ENCODE peak calls at places on chromosomes 6 and 20, in four cellular contexts. Z is heart right ventricle, B is H7, J is lower lobe of right lung. Q is an unnamed sample.

GRCh38 chr6:138310294-138310693 is 67.4 kb upstream of the SMIM28 start:
- DNase-seq in Z (no peak), B (no peak), J (no peak), Q (no peak)

GRCh38 chr6:116616757-116617093 is 446 bp downstream of the RSPH4A start:
- DNase-seq in Z (peak), B (peak), J (no peak), Q (no peak)

GRCh38 chr6:47647188-47647587 is 51.2 kb upstream of the ADGRF4 start:
- DNase-seq in Z (no peak), B (no peak), J (no peak), Q (no peak)

GRCh38 chr6:2630362-2630761 is 120.4 kb downstream of the MYLK4 start:
- DNase-seq in Z (no peak), B (no peak), J (no peak), Q (no peak)

GRCh38 chr6:137316626-137317025 is 97.4 kb upstream of the IFNGR1 start:
- DNase-seq in Z (no peak), B (no peak), J (no peak), Q (no peak)

GRCh38 chr6:141562181-141562800 is 570.4 kb upstream of the GJE1 start:
- DNase-seq in Z (peak), B (peak), J (peak), Q (peak)

GRCh38 chr6:148548065-148548748 is 198.6 kb upstream of the UST start:
- DNase-seq in Z (peak), B (no peak), J (no peak), Q (no peak)

GRCh38 chr6:117149324-117149723 is 116.0 kb upstream of the VGLL2 start:
- DNase-seq in Z (no peak), B (no peak), J (no peak), Q (no peak)

GRCh38 chr6:79215233-79215824 is 19.2 kb downstream of the HMGN3 start:
- DNase-seq in Z (no peak), B (no peak), J (no peak), Q (no peak)

GRCh38 chr6:129774697-129775447 is 64.9 kb upstream of the ARHGAP18 start:
- DNase-seq in Z (peak), B (peak), J (peak), Q (peak)

GRCh38 chr20:3652217-3652616 is 11.0 kb downstream of the GFRA4 start:
- DNase-seq in Z (no peak), B (no peak), J (no peak), Q (peak)

GRCh38 chr6:26401987-26402658 is at the start of gene BTN3A1:
- DNase-seq in Z (peak), B (peak), J (peak), Q (peak)

GRCh38 chr20:57826731-57827287 is 117.0 kb upstream of the PMEPA1 start:
- DNase-seq in Z (no peak), B (no peak), J (no peak), Q (no peak)

GRCh38 chr6:624979-625378 is 31.9 kb downstream of the HUS1B start:
- DNase-seq in Z (no peak), B (peak), J (no peak), Q (no peak)

DNA sequence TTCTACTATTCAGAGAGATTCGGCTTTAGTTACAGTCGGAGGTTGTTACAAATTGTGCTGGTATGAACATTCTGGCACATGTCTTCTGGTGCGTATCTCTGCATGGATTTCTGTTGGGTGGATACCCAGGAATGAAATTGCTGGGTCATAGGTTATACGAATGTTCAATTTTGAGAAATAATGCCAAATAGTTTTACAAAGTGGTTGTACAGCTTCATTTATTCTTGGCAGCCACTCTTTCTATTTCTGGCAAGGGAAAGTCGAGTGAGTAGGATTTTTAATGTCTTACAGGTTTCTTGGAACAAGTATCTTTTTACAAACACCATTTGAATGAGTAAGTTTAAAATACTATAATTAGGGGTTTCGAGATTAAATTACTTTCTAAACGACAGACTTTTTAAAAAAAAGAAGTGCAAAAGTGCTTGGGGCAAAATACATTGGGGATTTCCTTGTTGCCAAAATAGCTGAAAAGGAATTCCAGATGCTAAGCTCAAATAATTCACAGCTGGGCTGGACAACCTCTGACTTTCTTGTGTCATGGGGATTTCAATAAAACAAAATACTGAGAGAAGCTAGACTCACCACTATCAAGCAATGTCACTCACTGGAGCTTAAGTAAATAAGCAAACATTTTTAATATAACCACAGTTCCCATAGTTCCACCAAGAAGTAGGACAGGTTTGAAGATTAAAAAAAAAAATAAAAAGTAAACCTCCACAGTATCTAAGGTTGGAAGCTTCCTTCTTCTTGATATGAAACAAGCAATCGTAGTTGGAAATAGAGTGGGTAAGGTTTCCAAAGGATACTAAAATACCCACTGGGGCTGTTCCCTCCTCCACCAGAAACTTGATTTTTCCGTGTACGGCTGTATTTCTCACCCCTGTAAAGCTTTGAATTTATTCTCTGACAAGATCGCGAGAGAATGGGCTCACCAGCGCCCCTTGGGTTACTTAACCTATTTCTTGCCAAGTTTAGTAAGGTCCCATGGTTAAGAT is 21.6 kb upstream of the GFOD1 start:
- DNase-seq in Z (no peak), B (peak), J (no peak), Q (no peak)
- H3K4me3 ChIP-seq in Z (no peak), B (no peak), J (no peak), Q (no peak)

GRCh38 chr20:47950103-47950502 is 164.8 kb upstream of the SULF2 start:
- DNase-seq in Z (no peak), B (no peak), J (no peak), Q (no peak)
- H3K4me3 ChIP-seq in Z (no peak), B (no peak), J (no peak), Q (no peak)

DNA sequence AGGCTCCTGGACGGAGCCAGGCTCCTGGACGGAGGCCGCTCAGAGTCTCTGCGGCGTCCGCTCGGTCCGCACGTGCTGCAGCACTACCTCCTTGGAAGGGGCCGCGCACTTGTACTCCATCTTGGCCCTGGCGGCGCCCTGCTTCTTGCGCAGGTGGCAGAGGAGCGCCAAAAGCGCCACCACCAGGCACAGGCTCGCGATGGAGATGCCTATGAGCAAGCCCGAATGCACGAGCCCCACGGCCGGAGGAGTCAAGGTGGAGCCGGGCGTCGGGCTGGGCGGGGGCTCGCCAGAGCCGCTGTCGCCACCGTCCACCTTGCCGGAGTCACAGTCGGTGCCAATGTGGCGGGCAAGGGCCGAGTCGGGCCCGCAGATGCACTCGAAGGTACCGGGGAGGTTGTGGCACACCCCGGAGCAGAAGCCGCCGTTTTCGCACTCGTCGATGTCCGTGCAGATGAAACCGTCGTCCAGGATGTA is 1.7 kb downstream of the THBD start:
- DNase-seq in Z (peak), B (peak), J (peak), Q (no peak)
- H3K4me3 ChIP-seq in Z (peak), B (no peak), J (peak), Q (no peak)

GRCh38 chr20:38731738-38732113 is 7.4 kb downstream of the SLC32A1 start:
- DNase-seq in Z (no peak), B (peak), J (no peak), Q (no peak)
- H3K4me3 ChIP-seq in Z (no peak), B (no peak), J (no peak), Q (no peak)

GRCh38 chr6:44225579-44226325 is 2.4 kb downstream of the SLC29A1 start:
- DNase-seq in Z (no peak), B (peak), J (no peak), Q (no peak)
- H3K4me3 ChIP-seq in Z (no peak), B (no peak), J (no peak), Q (no peak)

DNA sequence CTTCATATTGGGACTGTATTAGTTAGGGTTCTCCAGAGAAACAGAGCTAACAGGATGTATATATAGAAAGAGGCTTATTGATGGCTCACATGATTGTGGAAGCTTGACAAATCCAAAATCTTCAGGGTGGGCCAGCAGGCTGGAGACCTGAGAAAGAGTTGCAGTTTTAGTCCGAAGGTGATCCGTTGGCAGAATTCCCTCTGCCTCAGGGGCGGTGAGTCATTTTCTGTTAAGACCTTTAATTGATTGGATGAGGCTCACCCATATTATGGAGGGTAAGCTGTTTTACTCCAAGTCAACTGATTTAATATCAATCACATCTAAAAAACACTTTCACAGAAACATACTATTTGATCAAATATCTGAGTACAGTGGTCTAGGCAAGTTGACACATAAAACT is 113.6 kb downstream of the FLRT3 start:
- DNase-seq in Z (no peak), B (no peak), J (no peak), Q (no peak)
- H3K4me3 ChIP-seq in Z (no peak), B (no peak), J (no peak), Q (no peak)

Q was measured in Jurkat, Clone E6-1.